ENCODE peak calls at places on chromosomes 4 and X, in four cellular contexts. One of them, this sample, is unnamed.

GRCh38 chr4:153464068-153464467 is 2.1 kb upstream of the TMEM131L start:
- DNase-seq in WTC11: no peak
- DNase-seq in hepatocyte: no peak
- DNase-seq in foreskin fibroblast: peak; percentile 50
- DNase-seq in this sample: no peak

GRCh38 chr4:71241467-71242401 is 97.1 kb upstream of the SLC4A4 start:
- DNase-seq in WTC11: no peak
- DNase-seq in hepatocyte: peak; percentile 15
- DNase-seq in foreskin fibroblast: no peak
- DNase-seq in this sample: no peak

GRCh38 chrX:100745806-100746537 is 14.1 kb upstream of the SYTL4 start:
- DNase-seq in WTC11: no peak
- DNase-seq in hepatocyte: no peak
- DNase-seq in foreskin fibroblast: peak; percentile 9
- DNase-seq in this sample: no peak

GRCh38 chr4:155703486-155704227 is 37.0 kb downstream of the GUCY1A1 start:
- DNase-seq in WTC11: no peak
- DNase-seq in hepatocyte: no peak
- DNase-seq in foreskin fibroblast: peak; percentile 52
- DNase-seq in this sample: no peak

GRCh38 chrX:2502668-2503519 is 2.1 kb upstream of the DHRSX start:
- DNase-seq in WTC11: no peak
- DNase-seq in hepatocyte: peak; percentile 52
- DNase-seq in foreskin fibroblast: peak; percentile 40
- DNase-seq in this sample: no peak

GRCh38 chr4:78749972-78750727 is 26.0 kb upstream of the BMP2K start:
- DNase-seq in WTC11: no peak
- DNase-seq in hepatocyte: no peak
- DNase-seq in foreskin fibroblast: no peak
- DNase-seq in this sample: no peak

GRCh38 chrX:139881572-139881971 is 51.3 kb downstream of the ATP11C start:
- DNase-seq in WTC11: no peak
- DNase-seq in hepatocyte: no peak
- DNase-seq in foreskin fibroblast: peak; percentile 28
- DNase-seq in this sample: no peak

GRCh38 chr4:90137545-90137944 is 10.4 kb downstream of the CCSER1 start:
- DNase-seq in WTC11: no peak
- DNase-seq in hepatocyte: peak; percentile 21
- DNase-seq in foreskin fibroblast: no peak
- DNase-seq in this sample: no peak

GRCh38 chrX:49727847-49728246 is 32.1 kb upstream of the PAGE1 start:
- DNase-seq in WTC11: no peak
- DNase-seq in hepatocyte: no peak
- DNase-seq in foreskin fibroblast: no peak
- DNase-seq in this sample: no peak

GRCh38 chrX:46796574-46797191 is 37.8 kb upstream of the SLC9A7 start:
- DNase-seq in WTC11: peak; percentile 77
- DNase-seq in hepatocyte: peak; percentile 72
- DNase-seq in foreskin fibroblast: peak; percentile 83
- DNase-seq in this sample: peak; percentile 22

GRCh38 chrX:105698386-105698785 is 124.0 kb upstream of the NRK start:
- DNase-seq in WTC11: no peak
- DNase-seq in hepatocyte: no peak
- DNase-seq in foreskin fibroblast: peak; percentile 51
- DNase-seq in this sample: no peak

GRCh38 chrX:45850197-45850774 is 649.6 kb upstream of the DIPK2B start:
- DNase-seq in WTC11: peak; percentile 14
- DNase-seq in hepatocyte: peak; percentile 17
- DNase-seq in foreskin fibroblast: no peak
- DNase-seq in this sample: no peak

GRCh38 chrX:43560247-43560946 is 95.7 kb upstream of the MAOA start:
- DNase-seq in WTC11: no peak
- DNase-seq in hepatocyte: no peak
- DNase-seq in foreskin fibroblast: no peak
- DNase-seq in this sample: no peak

DNA sequence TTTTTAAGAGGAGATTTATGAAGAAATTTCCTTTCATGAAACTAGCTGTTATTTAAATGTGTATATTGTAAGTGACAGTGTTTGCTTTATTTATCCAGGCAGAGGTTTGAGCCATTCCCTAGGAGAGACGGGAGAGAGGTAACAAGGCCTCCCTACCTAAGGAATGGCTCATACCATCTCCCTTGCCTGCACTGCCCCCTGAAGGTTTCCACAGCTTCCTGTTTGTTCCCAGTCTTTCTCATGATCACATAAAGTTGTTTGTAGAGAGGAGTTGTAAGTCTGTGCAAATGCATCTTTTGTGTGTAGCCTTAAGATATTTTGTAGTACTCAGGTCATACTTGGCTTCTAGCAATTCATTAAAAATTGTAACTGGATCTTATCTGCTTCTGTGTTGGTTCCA is 1504.5 kb upstream of the PCDH10 start:
- DNase-seq in WTC11: peak; percentile 65
- DNase-seq in hepatocyte: peak; percentile 26
- DNase-seq in foreskin fibroblast: peak; percentile 5
- DNase-seq in this sample: peak; percentile 4
- TF ChIP-seq CTCF in WTC11: peak; percentile 39
- TF ChIP-seq CTCF in hepatocyte: peak; percentile 40
- TF ChIP-seq CTCF in foreskin fibroblast: peak; percentile 25
- TF ChIP-seq CTCF in this sample: peak; percentile 40

DNA sequence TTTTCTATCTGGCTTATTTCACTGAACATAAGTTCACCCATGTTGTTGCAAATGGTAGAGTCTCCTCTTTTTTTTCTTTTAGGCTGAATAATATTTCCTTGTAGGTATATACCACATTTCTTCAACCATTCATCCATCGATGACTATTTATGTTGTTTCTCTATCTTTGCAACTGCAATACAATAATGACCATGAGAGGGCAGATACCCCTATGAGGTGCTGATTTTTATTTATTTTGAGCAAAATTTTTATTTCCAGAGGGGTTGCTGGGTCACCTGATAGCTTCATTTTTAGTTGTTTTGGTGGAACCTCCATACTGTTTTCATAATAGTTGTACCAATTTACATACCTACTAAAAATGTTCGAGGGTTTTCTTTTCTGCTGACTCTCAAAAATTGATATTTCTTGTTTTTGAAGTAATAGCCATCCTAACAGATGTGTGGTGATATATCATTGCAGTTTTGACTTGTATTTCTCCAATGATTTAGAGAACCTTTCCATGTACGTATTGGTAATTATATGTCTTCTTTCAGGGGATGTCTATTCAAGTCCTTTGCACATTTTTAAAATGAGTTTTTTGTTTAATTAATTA is 1697.0 kb downstream of the PCDH7 start:
- DNase-seq in WTC11: no peak
- DNase-seq in hepatocyte: no peak
- DNase-seq in foreskin fibroblast: peak; percentile 3
- DNase-seq in this sample: no peak
- TF ChIP-seq CTCF in WTC11: no peak
- TF ChIP-seq CTCF in hepatocyte: peak; percentile 17
- TF ChIP-seq CTCF in foreskin fibroblast: no peak
- TF ChIP-seq CTCF in this sample: no peak

DNA sequence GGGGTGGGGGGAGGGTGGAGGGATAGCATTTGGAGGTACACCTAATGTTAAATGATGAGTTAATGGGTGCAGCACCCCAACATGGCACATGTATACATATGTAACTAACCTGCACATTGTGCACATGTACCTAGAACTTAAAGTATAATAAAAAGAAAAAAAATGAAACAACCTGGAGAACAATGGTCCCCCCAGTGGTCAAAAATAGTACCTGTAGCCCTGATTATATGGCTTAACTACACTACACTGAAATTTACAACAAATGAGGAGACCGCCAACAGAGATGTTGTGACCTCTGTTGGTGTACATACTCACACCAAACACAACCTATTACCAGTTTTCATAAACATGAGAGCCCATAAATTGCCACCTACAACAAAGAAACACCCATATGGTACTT is 7.3 kb upstream of the MAGEE1 start:
- DNase-seq in WTC11: no peak
- DNase-seq in hepatocyte: no peak
- DNase-seq in foreskin fibroblast: no peak
- DNase-seq in this sample: no peak
- TF ChIP-seq CTCF in WTC11: no peak
- TF ChIP-seq CTCF in hepatocyte: no peak
- TF ChIP-seq CTCF in foreskin fibroblast: no peak
- TF ChIP-seq CTCF in this sample: no peak

GRCh38 chrX:34341814-34342213 is 209.7 kb upstream of the FAM47A start:
- DNase-seq in WTC11: no peak
- DNase-seq in hepatocyte: no peak
- DNase-seq in foreskin fibroblast: no peak
- DNase-seq in this sample: no peak

GRCh38 chrX:34338046-34338445 is 205.9 kb upstream of the FAM47A start:
- DNase-seq in WTC11: no peak
- DNase-seq in hepatocyte: no peak
- DNase-seq in foreskin fibroblast: no peak
- DNase-seq in this sample: no peak

GRCh38 chrX:34343001-34343400 is 210.9 kb upstream of the FAM47A start:
- DNase-seq in WTC11: no peak
- DNase-seq in hepatocyte: no peak
- DNase-seq in foreskin fibroblast: no peak
- DNase-seq in this sample: no peak

GRCh38 chrX:34341258-34341657 is 209.1 kb upstream of the FAM47A start:
- DNase-seq in WTC11: no peak
- DNase-seq in hepatocyte: peak; percentile 7
- DNase-seq in foreskin fibroblast: no peak
- DNase-seq in this sample: no peak
- TF ChIP-seq CTCF in WTC11: no peak
- TF ChIP-seq CTCF in hepatocyte: peak; percentile 39
- TF ChIP-seq CTCF in foreskin fibroblast: no peak
- TF ChIP-seq CTCF in this sample: no peak

GRCh38 chr4:15677507-15677988 is 4.1 kb upstream of the FAM200B start:
- DNase-seq in WTC11: no peak
- DNase-seq in hepatocyte: peak; percentile 78
- DNase-seq in foreskin fibroblast: peak; percentile 47
- DNase-seq in this sample: no peak
- TF ChIP-seq CTCF in WTC11: no peak
- TF ChIP-seq CTCF in hepatocyte: no peak
- TF ChIP-seq CTCF in foreskin fibroblast: no peak
- TF ChIP-seq CTCF in this sample: no peak

DNA sequence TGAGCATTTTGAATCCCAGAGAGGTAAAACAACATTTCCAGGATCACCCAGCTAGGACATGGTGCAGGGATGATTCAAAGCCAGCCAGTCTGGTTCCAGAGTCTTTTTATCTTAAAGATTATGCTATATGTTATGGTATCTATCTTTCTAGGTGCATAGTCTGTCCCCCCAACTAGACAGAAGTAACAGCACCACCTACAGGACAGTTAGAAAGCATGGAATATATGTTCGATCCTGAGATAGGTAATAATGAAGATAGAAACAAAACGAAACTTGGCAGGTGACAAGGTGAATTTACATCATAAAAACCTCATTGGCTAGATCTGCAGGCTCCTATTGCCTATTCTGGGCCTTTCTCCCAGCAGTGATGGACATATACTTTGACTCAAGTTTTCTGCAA is 723.2 kb downstream of the SMARCA1 start:
- DNase-seq in WTC11: no peak
- DNase-seq in hepatocyte: no peak
- DNase-seq in foreskin fibroblast: no peak
- DNase-seq in this sample: no peak
- TF ChIP-seq CTCF in WTC11: peak; percentile 19
- TF ChIP-seq CTCF in hepatocyte: peak; percentile 21
- TF ChIP-seq CTCF in foreskin fibroblast: no peak
- TF ChIP-seq CTCF in this sample: no peak

DNA sequence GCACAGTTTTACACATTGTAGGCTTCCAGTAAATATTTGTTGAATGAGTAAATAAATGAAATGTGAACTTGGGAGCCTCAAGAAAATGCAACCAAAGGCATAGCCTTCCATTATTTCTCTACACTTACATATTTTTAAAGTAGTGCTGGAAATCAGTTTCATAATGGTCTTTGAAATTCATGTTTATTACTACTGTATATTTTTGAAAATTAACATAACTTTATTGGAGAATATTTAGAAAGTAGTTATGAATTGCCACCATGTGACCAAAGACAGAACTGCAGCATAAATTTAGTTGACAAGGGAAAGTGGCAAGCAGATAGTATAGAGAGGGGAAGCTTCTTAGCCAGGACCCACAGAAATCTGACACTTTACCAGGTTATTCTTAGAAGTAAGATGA is 6.4 kb downstream of the TCEAL8 start:
- DNase-seq in WTC11: no peak
- DNase-seq in hepatocyte: no peak
- DNase-seq in foreskin fibroblast: peak; percentile 45
- DNase-seq in this sample: no peak
- TF ChIP-seq CTCF in WTC11: no peak
- TF ChIP-seq CTCF in hepatocyte: peak; percentile 37
- TF ChIP-seq CTCF in foreskin fibroblast: peak; percentile 17
- TF ChIP-seq CTCF in this sample: peak; percentile 20

GRCh38 chrX:152817082-152817744 is 13.3 kb downstream of the CETN2 start:
- DNase-seq in WTC11: peak; percentile 26
- DNase-seq in hepatocyte: peak; percentile 46
- DNase-seq in foreskin fibroblast: peak; percentile 71
- DNase-seq in this sample: no peak
- TF ChIP-seq CTCF in WTC11: no peak
- TF ChIP-seq CTCF in hepatocyte: peak; percentile 63
- TF ChIP-seq CTCF in foreskin fibroblast: peak; percentile 41
- TF ChIP-seq CTCF in this sample: peak; percentile 35

This sample was measured in HFF-Myc.